ENCODE peak calls at places on chromosomes 13 and 19, in ten cellular contexts. K is body of pancreas; R is heart left ventricle; F is adrenal gland; C is psoas muscle; X is neural progenitor cell; S is thyroid gland; W is CD8-positive, alpha-beta T cell; V is tibial nerve; A is colonic mucosa. T is an unnamed sample.

GRCh38 chr19:52527954-52528326 is 472 bp downstream of the ZNF808 start:
- DNase-seq in K (peak), R (peak), F (peak), C (peak), X (peak), S (peak), W (no peak), V (no peak), A (no peak), T (peak)

GRCh38 chr13:41678842-41679241 is 221.5 kb downstream of the RGCC start:
- DNase-seq in K (no peak), R (no peak), F (no peak), C (no peak), X (no peak), S (no peak), W (no peak), V (no peak), A (no peak), T (no peak)

GRCh38 chr19:49890349-49891311 is 6.1 kb downstream of the IL4I1 start:
- DNase-seq in K (peak), R (no peak), F (peak), C (no peak), X (peak), S (peak), W (peak), V (no peak), A (peak), T (no peak)

GRCh38 chr13:43377955-43378354 is 354.6 kb downstream of the DNAJC15 start:
- DNase-seq in K (peak), R (no peak), F (no peak), C (no peak), X (no peak), S (no peak), W (no peak), V (no peak), A (no peak), T (no peak)

GRCh38 chr19:10237702-10238101 is 6.6 kb upstream of the S1PR2 start:
- DNase-seq in K (no peak), R (no peak), F (no peak), C (no peak), X (no peak), S (no peak), W (no peak), V (no peak), A (no peak), T (no peak)

GRCh38 chr19:3027981-3028304 is 1.1 kb downstream of the TLE2 start:
- DNase-seq in K (no peak), R (no peak), F (no peak), C (no peak), X (no peak), S (no peak), W (no peak), V (no peak), A (no peak), T (no peak)

GRCh38 chr13:35700661-35701060 is 224.2 kb upstream of the MAB21L1 start:
- DNase-seq in K (no peak), R (no peak), F (no peak), C (no peak), X (no peak), S (no peak), W (no peak), V (no peak), A (no peak), T (no peak)

GRCh38 chr19:12800873-12801465 is 631 bp downstream of the PRDX2 start:
- DNase-seq in K (peak), R (peak), F (peak), C (peak), X (peak), S (no peak), W (no peak), V (no peak), A (peak), T (no peak)

GRCh38 chr13:31090921-31091624 is 70.6 kb downstream of the HSPH1 start:
- DNase-seq in K (peak), R (no peak), F (peak), C (no peak), X (no peak), S (peak), W (no peak), V (no peak), A (no peak), T (no peak)

GRCh38 chr19:33279430-33280350 is 22.6 kb downstream of the CEBPA start:
- DNase-seq in K (no peak), R (no peak), F (no peak), C (no peak), X (no peak), S (no peak), W (no peak), V (no peak), A (no peak), T (no peak)

GRCh38 chr19:4368128-4368820 is 24.9 kb downstream of the MPND start:
- DNase-seq in K (no peak), R (no peak), F (no peak), C (peak), X (no peak), S (peak), W (no peak), V (no peak), A (no peak), T (no peak)

GRCh38 chr13:99971576-99972189 is at the start of gene ZIC5:
- DNase-seq in K (no peak), R (no peak), F (no peak), C (no peak), X (peak), S (no peak), W (no peak), V (no peak), A (peak), T (no peak)

GRCh38 chr13:111325941-111326620 is 5.6 kb downstream of the TEX29 start:
- DNase-seq in K (no peak), R (no peak), F (no peak), C (no peak), X (no peak), S (no peak), W (no peak), V (no peak), A (no peak), T (no peak)

GRCh38 chr13:108828053-108828806 is 198.8 kb downstream of the MYO16 start:
- DNase-seq in K (peak), R (no peak), F (no peak), C (no peak), X (no peak), S (no peak), W (no peak), V (no peak), A (no peak), T (no peak)

GRCh38 chr13:34749046-34749445 is 193.0 kb upstream of the NBEA start:
- DNase-seq in K (no peak), R (no peak), F (no peak), C (no peak), X (no peak), S (no peak), W (no peak), V (no peak), A (no peak), T (no peak)

GRCh38 chr19:4234862-4235201 is 5.5 kb downstream of the EBI3 start:
- DNase-seq in K (no peak), R (no peak), F (no peak), C (no peak), X (no peak), S (no peak), W (no peak), V (no peak), A (no peak), T (no peak)

GRCh38 chr19:54453921-54454780 is 5.2 kb downstream of the LENG8 start:
- DNase-seq in K (no peak), R (no peak), F (no peak), C (peak), X (no peak), S (no peak), W (no peak), V (no peak), A (no peak), T (no peak)

GRCh38 chr13:36332986-36333385 is 13.2 kb downstream of the SPART start:
- DNase-seq in K (no peak), R (no peak), F (no peak), C (no peak), X (no peak), S (no peak), W (no peak), V (no peak), A (no peak), T (no peak)

GRCh38 chr19:5186293-5187050 is 154.1 kb downstream of the PTPRS start:
- DNase-seq in K (no peak), R (no peak), F (no peak), C (no peak), X (no peak), S (no peak), W (no peak), V (no peak), A (no peak), T (no peak)

GRCh38 chr13:26019881-26020535 is 31.8 kb downstream of the SHISA2 start:
- DNase-seq in K (no peak), R (no peak), F (no peak), C (no peak), X (no peak), S (no peak), W (no peak), V (no peak), A (no peak), T (no peak)

GRCh38 chr13:102310691-102311432 is 91.0 kb downstream of the FGF14 start:
- DNase-seq in K (no peak), R (peak), F (no peak), C (peak), X (no peak), S (no peak), W (no peak), V (peak), A (no peak), T (no peak)

GRCh38 chr13:111629933-111630332 is 309.5 kb downstream of the TEX29 start:
- DNase-seq in K (no peak), R (no peak), F (no peak), C (no peak), X (peak), S (no peak), W (no peak), V (no peak), A (no peak), T (peak)

GRCh38 chr19:39428309-39429112 is 7.2 kb downstream of the RPS16 start:
- DNase-seq in K (peak), R (peak), F (peak), C (peak), X (peak), S (peak), W (no peak), V (peak), A (peak), T (no peak)

GRCh38 chr19:22784051-22784450 is at the start of gene ZNF99:
- DNase-seq in K (peak), R (peak), F (peak), C (peak), X (no peak), S (peak), W (no peak), V (peak), A (no peak), T (peak)

GRCh38 chr19:41356984-41357739 is 3.4 kb upstream of the TGFB1 start:
- DNase-seq in K (no peak), R (no peak), F (no peak), C (no peak), X (no peak), S (no peak), W (peak), V (no peak), A (no peak), T (no peak)

GRCh38 chr19:55668603-55669348 is 6.2 kb upstream of the EPN1 start:
- DNase-seq in K (no peak), R (no peak), F (no peak), C (no peak), X (no peak), S (no peak), W (no peak), V (no peak), A (no peak), T (no peak)

GRCh38 chr19:13986348-13986904 is 19.7 kb downstream of the RFX1 start:
- DNase-seq in K (peak), R (peak), F (peak), C (peak), X (peak), S (peak), W (peak), V (peak), A (peak), T (peak)

GRCh38 chr19:2315818-2316353 is 7.9 kb upstream of the LINGO3 start:
- DNase-seq in K (peak), R (peak), F (peak), C (peak), X (peak), S (peak), W (no peak), V (peak), A (peak), T (peak)

GRCh38 chr19:5131866-5132561 is 163.1 kb downstream of the KDM4B start:
- DNase-seq in K (no peak), R (no peak), F (no peak), C (no peak), X (peak), S (peak), W (peak), V (no peak), A (no peak), T (peak)

GRCh38 chr13:98476106-98476505 is 100.8 kb downstream of the STK24 start:
- DNase-seq in K (peak), R (no peak), F (no peak), C (no peak), X (peak), S (no peak), W (peak), V (no peak), A (no peak), T (no peak)

GRCh38 chr13:98476538-98476966 is 100.4 kb downstream of the STK24 start:
- DNase-seq in K (peak), R (peak), F (peak), C (peak), X (no peak), S (peak), W (peak), V (no peak), A (no peak), T (peak)

GRCh38 chr13:98479496-98480003 is 97.4 kb downstream of the STK24 start:
- DNase-seq in K (no peak), R (no peak), F (no peak), C (no peak), X (no peak), S (no peak), W (no peak), V (no peak), A (no peak), T (no peak)

GRCh38 chr13:98480915-98481510 is 95.9 kb downstream of the STK24 start:
- DNase-seq in K (peak), R (peak), F (no peak), C (no peak), X (no peak), S (no peak), W (peak), V (no peak), A (no peak), T (no peak)

DNA sequence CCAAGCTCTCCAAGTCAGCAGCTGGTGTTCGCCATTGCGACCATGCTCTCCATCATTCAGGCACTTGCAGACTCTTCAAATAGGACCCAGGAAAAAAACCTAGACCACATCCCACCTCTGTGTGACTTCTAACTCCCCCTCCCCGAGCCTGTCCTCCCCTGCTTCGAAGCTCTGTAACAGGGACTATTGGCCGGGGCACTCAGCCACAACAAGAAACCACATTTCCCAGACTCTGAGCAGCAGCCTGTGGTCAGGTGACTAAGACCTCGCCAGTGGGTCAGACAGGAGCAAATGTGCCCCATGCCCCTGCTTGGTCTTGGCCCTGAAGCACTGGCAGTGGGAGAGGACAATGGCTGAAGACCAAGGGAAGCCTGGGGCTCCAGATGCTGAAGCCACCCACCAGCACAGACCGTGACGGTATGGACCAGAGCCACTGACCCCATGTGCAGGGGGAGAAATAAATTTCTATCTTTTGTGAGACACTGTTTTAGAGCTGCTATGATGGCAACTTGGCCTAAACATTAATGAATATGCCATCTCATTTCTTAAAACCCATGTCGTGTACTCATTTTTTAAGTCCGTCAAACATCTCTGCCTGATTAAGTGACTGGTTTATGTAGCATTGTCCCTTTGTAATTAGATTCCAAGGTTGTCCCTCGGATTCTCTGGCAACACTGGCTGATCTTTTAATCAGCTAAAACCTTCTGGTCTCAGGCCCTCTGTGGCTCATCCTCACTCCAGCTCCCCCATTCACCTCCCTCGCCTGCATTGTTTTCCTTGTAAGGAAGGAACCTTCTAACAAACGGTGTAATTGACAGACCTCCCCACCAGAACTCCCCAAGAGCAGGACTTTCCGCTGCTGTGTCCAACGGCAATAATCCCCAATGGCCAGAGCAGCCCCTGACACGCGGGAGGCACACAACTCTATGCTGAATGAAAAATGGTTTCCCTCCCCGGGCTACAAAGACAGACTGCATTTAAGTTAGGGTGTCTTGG is 98.5 kb downstream of the STK24 start:
- DNase-seq in K (no peak), R (no peak), F (no peak), C (no peak), X (peak), S (no peak), W (no peak), V (no peak), A (no peak), T (no peak)
- H3K27ac ChIP-seq in K (peak), R (no peak), F (no peak), C (no peak), X (peak), S (no peak), W (no peak), V (no peak), A (no peak), T (no peak)

GRCh38 chr19:7336321-7336973 is 12.3 kb upstream of the ARHGEF18 start:
- DNase-seq in K (no peak), R (no peak), F (no peak), C (no peak), X (no peak), S (no peak), W (no peak), V (no peak), A (no peak), T (no peak)

GRCh38 chr19:7337380-7338194 is 11.2 kb upstream of the ARHGEF18 start:
- DNase-seq in K (no peak), R (no peak), F (no peak), C (no peak), X (no peak), S (no peak), W (no peak), V (no peak), A (no peak), T (no peak)

GRCh38 chr19:7342143-7342542 is 6.6 kb upstream of the ARHGEF18 start:
- DNase-seq in K (no peak), R (no peak), F (no peak), C (no peak), X (no peak), S (no peak), W (no peak), V (no peak), A (no peak), T (no peak)

GRCh38 chr19:7346488-7346971 is 2.2 kb upstream of the ARHGEF18 start:
- DNase-seq in K (no peak), R (no peak), F (peak), C (no peak), X (no peak), S (no peak), W (no peak), V (no peak), A (no peak), T (no peak)

GRCh38 chr19:7340959-7341837 is 7.5 kb upstream of the ARHGEF18 start:
- DNase-seq in K (peak), R (peak), F (peak), C (peak), X (peak), S (peak), W (peak), V (peak), A (peak), T (peak)
- TF ChIP-seq CTCF in K (peak), R (peak), F (peak), C (peak), X (peak), S (peak), W (peak), V (peak), A (peak), T (peak)

GRCh38 chr19:1262687-1263123 is 6.4 kb upstream of the CIRBP start:
- DNase-seq in K (no peak), R (no peak), F (no peak), C (peak), X (peak), S (no peak), W (no peak), V (no peak), A (no peak), T (no peak)
- H3K4me3 ChIP-seq in K (no peak), R (no peak), F (no peak), C (no peak), X (peak), S (peak), W (no peak), V (no peak), A (peak), T (peak)

GRCh38 chr13:112716461-112716820 is 26.6 kb downstream of the ATP11A start:
- DNase-seq in K (no peak), R (no peak), F (no peak), C (peak), X (no peak), S (no peak), W (no peak), V (no peak), A (no peak), T (no peak)

GRCh38 chr13:112713517-112714253 is 23.8 kb downstream of the ATP11A start:
- DNase-seq in K (no peak), R (no peak), F (no peak), C (peak), X (no peak), S (no peak), W (no peak), V (no peak), A (no peak), T (no peak)

GRCh38 chr13:112714366-112714765 is 24.5 kb downstream of the ATP11A start:
- DNase-seq in K (no peak), R (peak), F (no peak), C (peak), X (no peak), S (no peak), W (no peak), V (no peak), A (no peak), T (no peak)

GRCh38 chr13:112715715-112716460 is 26.1 kb downstream of the ATP11A start:
- DNase-seq in K (no peak), R (peak), F (no peak), C (peak), X (no peak), S (no peak), W (no peak), V (no peak), A (no peak), T (no peak)

DNA sequence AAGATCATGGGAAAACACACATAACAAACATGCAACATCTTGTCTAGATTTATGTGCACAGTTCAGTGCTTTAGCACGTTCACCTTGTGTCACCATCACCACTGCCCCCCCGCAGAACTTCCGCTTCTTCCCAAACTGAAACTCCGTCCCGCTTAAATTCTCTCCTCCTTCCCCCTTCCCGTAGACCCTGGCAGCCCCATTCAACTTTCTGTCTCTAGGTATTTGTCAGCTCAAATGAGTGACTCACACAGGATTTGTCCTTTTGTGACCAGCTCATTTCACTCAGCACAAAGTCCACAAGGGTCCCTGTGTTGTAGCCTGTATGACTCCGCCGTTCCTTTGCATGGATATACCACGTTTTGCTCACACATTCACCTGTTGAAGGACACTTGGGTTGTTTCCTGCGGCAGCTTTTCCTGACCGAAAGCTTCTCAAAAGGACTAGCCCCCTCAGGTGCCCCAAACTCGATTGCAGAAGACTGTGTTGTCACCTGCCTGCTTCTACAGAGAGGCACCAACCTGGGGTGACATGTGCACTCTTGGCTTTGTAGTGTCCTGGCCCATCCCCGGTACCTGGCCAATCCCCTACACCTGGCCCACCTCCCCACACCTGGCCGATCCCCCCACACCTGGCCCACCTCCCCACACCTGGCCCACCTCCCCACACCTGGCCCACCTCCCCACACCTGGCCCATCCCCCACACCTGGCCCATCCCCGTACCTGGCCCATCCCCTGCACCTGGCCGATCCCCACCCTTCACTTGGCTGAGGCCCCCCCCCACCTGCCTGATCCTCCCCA is 25.1 kb downstream of the ATP11A start:
- DNase-seq in K (no peak), R (peak), F (no peak), C (peak), X (no peak), S (no peak), W (no peak), V (no peak), A (no peak), T (no peak)
- H3K27ac ChIP-seq in K (no peak), R (no peak), F (no peak), C (no peak), X (no peak), S (no peak), W (no peak), V (no peak), A (no peak), T (no peak)